ENCODE peak calls at places on chromosomes 13 and 19, in seven cellular contexts. I, L, Q, M, S, D and A are unnamed samples. For H3K36me3, the result is how much of the 10 kb centered on the place peaks cover.

GRCh38 chr19:4376991-4377781 is 23.2 kb downstream of the SH3GL1 start:
- DNase-seq in I (no peak), L (no peak), Q (no peak), M (no peak), S (no peak), D (no peak), A (no peak)

GRCh38 chr13:44816701-44817684 is 172.3 kb downstream of the NUFIP1 start:
- DNase-seq in I (no peak), L (no peak), Q (no peak), M (no peak), S (no peak), D (no peak), A (no peak)

GRCh38 chr19:18306209-18306902 is 16.5 kb downstream of the LSM4 start:
- DNase-seq in I (no peak), L (peak), Q (no peak), M (no peak), S (no peak), D (no peak), A (no peak)

GRCh38 chr19:7153008-7153407 is 83.5 kb downstream of the ZNF557 start:
- DNase-seq in I (no peak), L (no peak), Q (no peak), M (no peak), S (no peak), D (no peak), A (no peak)

GRCh38 chr13:51266642-51267041 is 44.4 kb downstream of the FAM124A start:
- DNase-seq in I (no peak), L (no peak), Q (no peak), M (no peak), S (no peak), D (no peak), A (no peak)

GRCh38 chr13:49315036-49315565 is 67.4 kb downstream of the CDADC1 start:
- DNase-seq in I (no peak), L (no peak), Q (no peak), M (no peak), S (no peak), D (no peak), A (no peak)

GRCh38 chr19:3818479-3818878 is 32.3 kb upstream of the MATK start:
- DNase-seq in I (no peak), L (no peak), Q (no peak), M (no peak), S (no peak), D (no peak), A (peak)

GRCh38 chr13:80654638-80655249 is 313.8 kb upstream of the SPRY2 start:
- DNase-seq in I (no peak), L (no peak), Q (no peak), M (no peak), S (no peak), D (no peak), A (no peak)

GRCh38 chr19:13132471-13133166 is 14.6 kb downstream of the NACC1 start:
- DNase-seq in I (no peak), L (no peak), Q (no peak), M (peak), S (no peak), D (peak), A (no peak)

GRCh38 chr19:54014920-54015560 is 23.6 kb downstream of the CACNG6 start:
- DNase-seq in I (no peak), L (no peak), Q (no peak), M (no peak), S (no peak), D (no peak), A (no peak)

GRCh38 chr13:97743946-97744345 is 209.5 kb upstream of the IPO5 start:
- DNase-seq in I (no peak), L (no peak), Q (no peak), M (no peak), S (no peak), D (no peak), A (no peak)

GRCh38 chr13:54489359-54489758 is 1460.7 kb downstream of the OLFM4 start:
- DNase-seq in I (no peak), L (no peak), Q (no peak), M (no peak), S (no peak), D (no peak), A (no peak)

GRCh38 chr13:24618219-24618955 is 61.8 kb upstream of the ATP12A start:
- DNase-seq in I (no peak), L (peak), Q (no peak), M (peak), S (no peak), D (peak), A (no peak)

GRCh38 chr13:97975851-97976550 is 22.5 kb downstream of the IPO5 start:
- DNase-seq in I (peak), L (peak), Q (peak), M (peak), S (peak), D (peak), A (no peak)

GRCh38 chr13:30333601-30334000 is 26.2 kb upstream of the KATNAL1 start:
- DNase-seq in I (no peak), L (no peak), Q (no peak), M (no peak), S (no peak), D (no peak), A (no peak)

GRCh38 chr19:49355890-49356289 is 6.3 kb downstream of the TEAD2 start:
- DNase-seq in I (no peak), L (peak), Q (no peak), M (no peak), S (no peak), D (no peak), A (no peak)
- H3K36me3 ChIP-seq in I (under half), L (under half), Q (under half), M (under half), S (half or more), D (under half), A (under half)

DNA sequence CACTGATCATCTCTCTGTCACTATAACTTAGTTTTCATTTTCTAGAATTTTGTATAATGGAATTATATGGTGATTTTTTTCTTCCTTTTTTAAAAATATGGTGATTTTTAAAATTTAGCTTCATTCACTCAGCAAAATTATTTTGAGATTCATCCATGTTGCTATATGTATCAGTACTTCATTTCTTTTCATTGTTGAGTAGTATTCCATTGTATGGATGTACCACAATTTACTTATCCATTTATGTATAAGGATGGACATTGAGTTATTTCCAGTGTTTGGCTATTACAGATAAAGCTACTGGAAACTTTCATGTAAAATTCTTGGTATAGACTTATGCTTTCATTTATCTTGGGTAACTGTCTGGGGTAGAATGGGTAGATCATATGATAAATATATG is 12.8 kb downstream of the ZNF546 start:
- DNase-seq in I (no peak), L (no peak), Q (no peak), M (no peak), S (no peak), D (no peak), A (no peak)
- H3K36me3 ChIP-seq in I (half or more), L (half or more), Q (under half), M (under half), S (under half), D (under half), A (under half)

DNA sequence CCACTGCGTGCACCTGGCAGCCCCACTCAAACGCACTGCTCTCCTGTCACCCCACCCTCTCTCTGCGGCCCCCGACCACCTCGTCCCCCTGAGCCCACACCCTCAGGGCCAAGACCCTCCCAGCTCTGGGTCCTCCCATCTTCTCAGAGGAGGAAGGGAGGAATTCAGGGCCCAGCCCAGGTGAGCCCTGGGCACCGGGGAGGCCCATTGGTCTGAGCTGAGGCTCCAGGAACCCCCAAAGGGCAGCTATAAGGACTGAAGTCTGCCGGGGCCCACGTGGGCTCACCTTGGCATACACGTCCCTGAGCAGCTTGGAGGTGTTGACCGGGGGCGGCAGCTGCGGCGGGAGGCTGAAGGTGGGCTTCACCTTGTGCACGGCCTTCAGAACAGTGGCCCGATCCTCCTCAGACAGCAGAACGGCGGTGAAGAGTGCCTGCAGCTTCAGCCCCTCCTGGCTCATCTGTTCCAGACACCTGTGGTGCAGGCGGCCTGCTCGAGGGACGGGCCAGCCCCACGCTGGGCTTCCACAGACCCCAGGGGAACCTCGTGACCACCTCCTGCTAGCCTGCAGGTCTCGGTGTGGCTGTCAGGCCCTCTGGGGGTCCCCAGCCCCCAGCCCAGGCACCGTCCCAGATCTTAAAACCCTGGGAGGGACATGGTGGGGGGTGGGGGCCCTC is 8.8 kb downstream of the POLRMT start:
- DNase-seq in I (no peak), L (no peak), Q (no peak), M (no peak), S (no peak), D (no peak), A (no peak)
- H3K36me3 ChIP-seq in I (half or more), L (half or more), Q (under half), M (under half), S (half or more), D (under half), A (under half)

GRCh38 chr13:27672025-27672424 is 50.3 kb downstream of the POLR1D start:
- DNase-seq in I (no peak), L (no peak), Q (no peak), M (no peak), S (no peak), D (no peak), A (no peak)
- H3K36me3 ChIP-seq in I (under half), L (under half), Q (under half), M (under half), S (under half), D (under half), A (under half)

GRCh38 chr13:37001921-37002250 is 1.3 kb downstream of the EXOSC8 start:
- DNase-seq in I (no peak), L (no peak), Q (no peak), M (no peak), S (no peak), D (no peak), A (no peak)
- H3K36me3 ChIP-seq in I (under half), L (under half), Q (under half), M (under half), S (under half), D (under half), A (under half)